ENCODE peak calls at places on chromosomes 2 and 18, in five cellular contexts. One of them, this sample, is unnamed. For H3K9me3, the result is how much of the 10 kb centered on the place peaks cover.

GRCh38 chr2:166180951-166181812 is 53.4 kb upstream of the SCN1A start:
- DNase-seq in right atrium auricular region: peak
- DNase-seq in spleen: peak
- DNase-seq in Peyer's patch: peak
- DNase-seq in right cardiac atrium: peak
- DNase-seq in this sample: peak

GRCh38 chr2:194203898-194204297 is 1453.1 kb upstream of the SLC39A10 start:
- DNase-seq in right atrium auricular region: no peak
- DNase-seq in spleen: no peak
- DNase-seq in Peyer's patch: no peak
- DNase-seq in right cardiac atrium: no peak
- DNase-seq in this sample: no peak

GRCh38 chr2:197358927-197359326 is 48.3 kb upstream of the ANKRD44 start:
- DNase-seq in right atrium auricular region: no peak
- DNase-seq in spleen: no peak
- DNase-seq in Peyer's patch: no peak
- DNase-seq in right cardiac atrium: no peak
- DNase-seq in this sample: no peak

GRCh38 chr2:192159215-192159614 is 35.5 kb downstream of the TMEFF2 start:
- DNase-seq in right atrium auricular region: no peak
- DNase-seq in spleen: no peak
- DNase-seq in Peyer's patch: no peak
- DNase-seq in right cardiac atrium: no peak
- DNase-seq in this sample: no peak

GRCh38 chr2:226380679-226381078 is 418.9 kb downstream of the IRS1 start:
- DNase-seq in right atrium auricular region: no peak
- DNase-seq in spleen: no peak
- DNase-seq in Peyer's patch: no peak
- DNase-seq in right cardiac atrium: peak
- DNase-seq in this sample: no peak

GRCh38 chr2:198098918-198099317 is 294.5 kb downstream of the PLCL1 start:
- DNase-seq in right atrium auricular region: no peak
- DNase-seq in spleen: no peak
- DNase-seq in Peyer's patch: no peak
- DNase-seq in right cardiac atrium: no peak
- DNase-seq in this sample: no peak

GRCh38 chr2:71791501-71792135 is 338.3 kb downstream of the DYSF start:
- DNase-seq in right atrium auricular region: no peak
- DNase-seq in spleen: peak
- DNase-seq in Peyer's patch: no peak
- DNase-seq in right cardiac atrium: no peak
- DNase-seq in this sample: no peak

GRCh38 chr2:104853401-104853925 is 452 bp upstream of the POU3F3 start:
- DNase-seq in right atrium auricular region: no peak
- DNase-seq in spleen: no peak
- DNase-seq in Peyer's patch: no peak
- DNase-seq in right cardiac atrium: no peak
- DNase-seq in this sample: no peak

GRCh38 chr2:68290825-68291224 is 28.9 kb downstream of the CNRIP1 start:
- DNase-seq in right atrium auricular region: no peak
- DNase-seq in spleen: no peak
- DNase-seq in Peyer's patch: no peak
- DNase-seq in right cardiac atrium: no peak
- DNase-seq in this sample: no peak

GRCh38 chr2:54975598-54976507 is 74.4 kb downstream of the RTN4 start:
- DNase-seq in right atrium auricular region: no peak
- DNase-seq in spleen: no peak
- DNase-seq in Peyer's patch: no peak
- DNase-seq in right cardiac atrium: no peak
- DNase-seq in this sample: no peak

GRCh38 chr2:32418777-32419176 is 62.0 kb downstream of the BIRC6 start:
- DNase-seq in right atrium auricular region: no peak
- DNase-seq in spleen: no peak
- DNase-seq in Peyer's patch: no peak
- DNase-seq in right cardiac atrium: no peak
- DNase-seq in this sample: no peak

GRCh38 chr2:73925033-73925704 is 1.5 kb upstream of the DGUOK start:
- DNase-seq in right atrium auricular region: no peak
- DNase-seq in spleen: no peak
- DNase-seq in Peyer's patch: no peak
- DNase-seq in right cardiac atrium: no peak
- DNase-seq in this sample: no peak

GRCh38 chr2:180577567-180577966 is 402.8 kb upstream of the UBE2E3 start:
- DNase-seq in right atrium auricular region: no peak
- DNase-seq in spleen: no peak
- DNase-seq in Peyer's patch: no peak
- DNase-seq in right cardiac atrium: no peak
- DNase-seq in this sample: no peak

GRCh38 chr18:22828171-22828570 is 105.0 kb upstream of the RBBP8 start:
- DNase-seq in right atrium auricular region: no peak
- DNase-seq in spleen: no peak
- DNase-seq in Peyer's patch: no peak
- DNase-seq in right cardiac atrium: no peak
- DNase-seq in this sample: no peak

GRCh38 chr2:210620456-210620855 is 64.1 kb downstream of the CPS1 start:
- DNase-seq in right atrium auricular region: no peak
- DNase-seq in spleen: no peak
- DNase-seq in Peyer's patch: no peak
- DNase-seq in right cardiac atrium: no peak
- DNase-seq in this sample: no peak

GRCh38 chr18:32920796-32921787 is 148.3 kb upstream of the KLHL14 start:
- DNase-seq in right atrium auricular region: no peak
- DNase-seq in spleen: no peak
- DNase-seq in Peyer's patch: no peak
- DNase-seq in right cardiac atrium: no peak
- DNase-seq in this sample: peak

GRCh38 chr2:134361648-134362047 is 107.8 kb downstream of the MGAT5 start:
- DNase-seq in right atrium auricular region: no peak
- DNase-seq in spleen: no peak
- DNase-seq in Peyer's patch: no peak
- DNase-seq in right cardiac atrium: no peak
- DNase-seq in this sample: no peak

GRCh38 chr18:9802774-9803697 is 82.7 kb upstream of the TXNDC2 start:
- DNase-seq in right atrium auricular region: no peak
- DNase-seq in spleen: no peak
- DNase-seq in Peyer's patch: no peak
- DNase-seq in right cardiac atrium: no peak
- DNase-seq in this sample: peak

GRCh38 chr2:234945339-234945895 is 6.4 kb upstream of the SH3BP4 start:
- DNase-seq in right atrium auricular region: peak
- DNase-seq in spleen: no peak
- DNase-seq in Peyer's patch: no peak
- DNase-seq in right cardiac atrium: no peak
- DNase-seq in this sample: no peak

GRCh38 chr2:54054271-54054670 is 61.1 kb upstream of the ACYP2 start:
- DNase-seq in right atrium auricular region: no peak
- DNase-seq in spleen: no peak
- DNase-seq in Peyer's patch: no peak
- DNase-seq in right cardiac atrium: no peak
- DNase-seq in this sample: no peak

GRCh38 chr2:32436150-32436549 is 79.3 kb downstream of the BIRC6 start:
- DNase-seq in right atrium auricular region: no peak
- DNase-seq in spleen: no peak
- DNase-seq in Peyer's patch: no peak
- DNase-seq in right cardiac atrium: no peak
- DNase-seq in this sample: no peak

GRCh38 chr2:186496401-186496800 is 10.3 kb downstream of the ZC3H15 start:
- DNase-seq in right atrium auricular region: no peak
- DNase-seq in spleen: no peak
- DNase-seq in Peyer's patch: no peak
- DNase-seq in right cardiac atrium: no peak
- DNase-seq in this sample: no peak

GRCh38 chr2:177908182-177908581 is 164.4 kb downstream of the PDE11A start:
- DNase-seq in right atrium auricular region: no peak
- DNase-seq in spleen: no peak
- DNase-seq in Peyer's patch: no peak
- DNase-seq in right cardiac atrium: no peak
- DNase-seq in this sample: no peak

GRCh38 chr18:76972838-76973237 is 150.5 kb downstream of the ZNF236 start:
- DNase-seq in right atrium auricular region: peak
- DNase-seq in spleen: no peak
- DNase-seq in Peyer's patch: no peak
- DNase-seq in right cardiac atrium: no peak
- DNase-seq in this sample: no peak

GRCh38 chr18:24322594-24323136 is 75.0 kb downstream of the OSBPL1A start:
- DNase-seq in right atrium auricular region: no peak
- DNase-seq in spleen: no peak
- DNase-seq in Peyer's patch: no peak
- DNase-seq in right cardiac atrium: no peak
- DNase-seq in this sample: no peak

GRCh38 chr2:148555622-148556294 is 88.8 kb upstream of the EPC2 start:
- DNase-seq in right atrium auricular region: no peak
- DNase-seq in spleen: no peak
- DNase-seq in Peyer's patch: no peak
- DNase-seq in right cardiac atrium: no peak
- DNase-seq in this sample: no peak

DNA sequence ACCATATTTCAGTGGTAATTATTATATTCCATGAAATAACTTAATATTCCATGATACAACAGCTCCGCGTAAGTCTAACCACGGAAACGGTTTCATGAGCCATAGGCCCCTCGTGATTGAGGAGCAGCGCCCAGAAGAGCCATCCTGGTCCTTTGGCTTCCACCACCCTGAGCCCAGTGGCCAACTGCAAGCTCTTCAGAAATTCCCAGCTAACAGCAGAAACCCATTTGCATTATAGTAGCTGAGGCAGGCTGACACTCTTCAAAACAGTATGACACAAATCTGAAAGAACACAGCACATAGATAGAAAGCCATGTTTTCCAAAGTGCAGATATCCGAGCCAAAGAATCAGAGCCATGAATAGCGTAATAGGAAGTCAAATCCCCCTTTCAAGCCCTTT is 120.9 kb upstream of the NFATC1 start:
- DNase-seq in right atrium auricular region: no peak
- DNase-seq in spleen: no peak
- DNase-seq in Peyer's patch: no peak
- DNase-seq in right cardiac atrium: no peak
- DNase-seq in this sample: no peak
- H3K27ac ChIP-seq in right atrium auricular region: no peak
- H3K27ac ChIP-seq in spleen: no peak
- H3K27ac ChIP-seq in Peyer's patch: no peak
- H3K27ac ChIP-seq in right cardiac atrium: no peak
- H3K27ac ChIP-seq in this sample: no peak

GRCh38 chr2:231298091-231298490 is 97.4 kb upstream of the B3GNT7 start:
- DNase-seq in right atrium auricular region: no peak
- DNase-seq in spleen: no peak
- DNase-seq in Peyer's patch: no peak
- DNase-seq in right cardiac atrium: no peak
- DNase-seq in this sample: no peak

GRCh38 chr2:231297108-231297908 is 98.2 kb upstream of the B3GNT7 start:
- DNase-seq in right atrium auricular region: no peak
- DNase-seq in spleen: peak
- DNase-seq in Peyer's patch: peak
- DNase-seq in right cardiac atrium: peak
- DNase-seq in this sample: peak

GRCh38 chr2:231299267-231299666 is 96.2 kb upstream of the B3GNT7 start:
- DNase-seq in right atrium auricular region: no peak
- DNase-seq in spleen: no peak
- DNase-seq in Peyer's patch: no peak
- DNase-seq in right cardiac atrium: no peak
- DNase-seq in this sample: no peak

GRCh38 chr2:231300722-231301076 is 94.8 kb upstream of the B3GNT7 start:
- DNase-seq in right atrium auricular region: no peak
- DNase-seq in spleen: no peak
- DNase-seq in Peyer's patch: no peak
- DNase-seq in right cardiac atrium: no peak
- DNase-seq in this sample: no peak

DNA sequence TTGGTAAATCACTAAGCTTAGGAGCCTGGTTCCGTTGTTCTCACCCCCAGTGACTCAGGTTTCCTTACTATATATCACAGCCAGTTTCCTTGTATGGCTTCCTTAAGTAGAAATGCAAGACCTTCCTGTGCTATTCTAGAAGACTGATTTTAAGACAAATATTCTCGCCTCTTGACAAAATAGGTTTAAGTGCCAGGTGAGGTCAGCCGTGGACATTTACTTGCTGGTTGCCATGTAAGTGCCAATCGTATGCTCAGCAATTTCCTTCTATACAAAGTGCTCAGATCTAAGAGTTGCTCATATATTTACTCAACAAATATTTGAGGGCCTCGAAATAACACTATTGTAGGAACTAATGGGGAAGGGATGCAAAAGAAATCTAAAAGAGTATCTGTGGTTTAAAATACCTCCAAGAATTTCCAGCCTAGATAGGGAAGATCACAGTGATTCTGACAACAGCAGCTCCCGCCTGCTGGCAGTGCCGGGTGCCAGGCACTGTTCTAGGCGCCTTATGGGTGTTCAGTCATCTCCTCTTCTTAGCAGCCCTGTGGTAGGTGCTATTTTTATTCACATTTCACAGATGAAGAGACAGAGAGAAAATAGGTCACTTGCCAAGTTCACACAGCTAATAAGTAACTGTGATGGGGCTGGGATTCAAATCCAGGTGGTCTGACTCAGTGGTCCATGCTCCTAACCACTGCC is 95.3 kb upstream of the B3GNT7 start:
- DNase-seq in right atrium auricular region: no peak
- DNase-seq in spleen: no peak
- DNase-seq in Peyer's patch: no peak
- DNase-seq in right cardiac atrium: no peak
- DNase-seq in this sample: no peak
- H3K4me3 ChIP-seq in right atrium auricular region: no peak
- H3K4me3 ChIP-seq in spleen: no peak
- H3K4me3 ChIP-seq in Peyer's patch: no peak
- H3K4me3 ChIP-seq in right cardiac atrium: no peak
- H3K4me3 ChIP-seq in this sample: no peak

DNA sequence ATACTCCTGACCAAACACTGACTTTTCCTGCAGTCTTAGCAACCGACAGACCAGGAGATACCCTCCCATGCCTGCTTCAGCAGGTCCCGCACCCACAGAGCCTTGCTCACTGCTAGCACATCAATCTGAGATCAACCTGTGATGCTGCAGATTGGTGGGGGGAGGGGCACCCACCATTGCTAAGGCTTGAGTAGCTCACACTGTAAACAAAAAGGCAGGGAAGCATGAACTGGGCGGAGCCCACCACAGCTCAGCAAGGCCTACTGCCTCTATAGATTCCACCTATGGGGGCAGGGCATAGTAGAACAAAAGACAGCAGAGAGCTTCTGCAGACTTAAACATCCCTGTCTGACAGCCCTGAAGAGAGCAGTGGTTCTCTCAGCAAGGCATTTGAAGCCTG is 109.7 kb downstream of the SP100 start:
- DNase-seq in right atrium auricular region: no peak
- DNase-seq in spleen: no peak
- DNase-seq in Peyer's patch: no peak
- DNase-seq in right cardiac atrium: no peak
- DNase-seq in this sample: no peak
- H3K9me3 ChIP-seq in right atrium auricular region: under half
- H3K9me3 ChIP-seq in spleen: under half
- H3K9me3 ChIP-seq in Peyer's patch: under half
- H3K9me3 ChIP-seq in right cardiac atrium: under half
- H3K9me3 ChIP-seq in this sample: under half

DNA sequence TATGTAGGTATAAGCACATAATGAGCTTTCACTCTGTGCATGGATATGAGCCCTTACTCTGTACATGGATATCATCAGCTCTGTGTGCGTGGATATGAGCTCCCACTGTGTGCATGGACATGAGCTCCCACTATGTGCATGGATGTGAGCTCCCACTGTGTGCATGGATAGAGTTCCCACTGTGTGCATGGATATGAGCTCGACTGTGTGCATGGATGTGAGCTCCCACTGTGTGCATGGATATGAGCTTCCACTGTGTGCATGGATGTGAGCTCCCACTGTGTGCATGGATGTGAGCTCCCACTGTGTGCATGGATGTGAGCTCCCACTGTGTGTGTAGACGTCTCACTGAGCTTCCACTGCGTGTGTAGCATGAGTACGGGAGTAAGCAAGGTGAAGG is 149.3 kb upstream of the ALKAL2 start:
- DNase-seq in right atrium auricular region: no peak
- DNase-seq in spleen: no peak
- DNase-seq in Peyer's patch: no peak
- DNase-seq in right cardiac atrium: no peak
- DNase-seq in this sample: no peak
- H3K27ac ChIP-seq in right atrium auricular region: no peak
- H3K27ac ChIP-seq in spleen: peak
- H3K27ac ChIP-seq in Peyer's patch: no peak
- H3K27ac ChIP-seq in right cardiac atrium: no peak
- H3K27ac ChIP-seq in this sample: no peak